ENCODE peak calls at places on chromosomes 1 and 21, in four cellular contexts. V, L, H and N are unnamed samples.

GRCh38 chr21:46202592-46203202 is 18.4 kb upstream of the SPATC1L start:
- DNase-seq in V (no peak), L (no peak), H (no peak), N (no peak)

GRCh38 chr1:82901118-82901517 is 1097.8 kb downstream of the TTLL7 start:
- DNase-seq in V (no peak), L (no peak), H (no peak), N (no peak)

GRCh38 chr1:231896806-231897205 is 270.2 kb downstream of the DISC1 start:
- DNase-seq in V (no peak), L (no peak), H (no peak), N (no peak)

GRCh38 chr1:115337633-115338456 is at the start of gene NGF:
- DNase-seq in V (no peak), L (no peak), H (no peak), N (no peak)

GRCh38 chr1:155913969-155914757 is 3.0 kb upstream of the RIT1 start:
- DNase-seq in V (no peak), L (no peak), H (no peak), N (no peak)

GRCh38 chr1:217067642-217068041 is 344.4 kb upstream of the ESRRG start:
- DNase-seq in V (no peak), L (no peak), H (no peak), N (no peak)

GRCh38 chr1:184215274-184215925 is 163.9 kb downstream of the TSEN15 start:
- DNase-seq in V (no peak), L (no peak), H (no peak), N (no peak)

GRCh38 chr21:45408271-45408791 is 3.4 kb downstream of the COL18A1 start:
- DNase-seq in V (no peak), L (no peak), H (no peak), N (no peak)

GRCh38 chr1:3319874-3320245 is 134.6 kb upstream of the ARHGEF16 start:
- DNase-seq in V (peak), L (no peak), H (no peak), N (no peak)

GRCh38 chr1:153688283-153688682 is 9.8 kb downstream of the NPR1 start:
- DNase-seq in V (no peak), L (no peak), H (no peak), N (no peak)

GRCh38 chr1:197463142-197463541 is 195.1 kb downstream of the CRB1 start:
- DNase-seq in V (no peak), L (no peak), H (no peak), N (no peak)

GRCh38 chr1:29639741-29640427 is 403.6 kb downstream of the PTPRU start:
- DNase-seq in V (no peak), L (no peak), H (no peak), N (no peak)

GRCh38 chr1:202162418-202163280 is 2.2 kb upstream of the PTPN7 start:
- DNase-seq in V (no peak), L (no peak), H (no peak), N (no peak)

GRCh38 chr1:92310185-92310597 is 11.3 kb downstream of the RPAP2 start:
- DNase-seq in V (peak), L (no peak), H (no peak), N (no peak)

GRCh38 chr1:29324771-29325351 is 88.5 kb downstream of the PTPRU start:
- DNase-seq in V (no peak), L (no peak), H (no peak), N (no peak)

GRCh38 chr1:56506314-56506743 is 73.0 kb downstream of the PLPP3 start:
- DNase-seq in V (no peak), L (no peak), H (no peak), N (no peak)

GRCh38 chr1:233710031-233710430 is 96.1 kb downstream of the KCNK1 start:
- DNase-seq in V (no peak), L (no peak), H (no peak), N (no peak)

GRCh38 chr21:32386195-32386870 is 6.5 kb downstream of the URB1 start:
- DNase-seq in V (no peak), L (no peak), H (no peak), N (no peak)

GRCh38 chr1:28927442-28928305 is 13.3 kb downstream of the EPB41 start:
- DNase-seq in V (peak), L (no peak), H (no peak), N (peak)

GRCh38 chr1:168453056-168453455 is 90.7 kb downstream of the XCL2 start:
- DNase-seq in V (no peak), L (no peak), H (no peak), N (no peak)

GRCh38 chr1:1435911-1436633 is 582 bp downstream of the VWA1 start:
- DNase-seq in V (no peak), L (no peak), H (no peak), N (no peak)

GRCh38 chr21:33427051-33427450 is 23.8 kb downstream of the IFNGR2 start:
- DNase-seq in V (no peak), L (no peak), H (no peak), N (no peak)

GRCh38 chr1:40362699-40363098 is 10.8 kb upstream of the SMAP2 start:
- DNase-seq in V (no peak), L (no peak), H (no peak), N (no peak)

GRCh38 chr1:3618904-3619671 is 5.7 kb upstream of the TPRG1L start:
- DNase-seq in V (peak), L (peak), H (peak), N (no peak)

GRCh38 chr1:154956557-154956956 is 658 bp upstream of the PBXIP1 start:
- DNase-seq in V (no peak), L (no peak), H (peak), N (no peak)

GRCh38 chr1:231683439-231684165 is 57.0 kb downstream of the DISC1 start:
- DNase-seq in V (no peak), L (no peak), H (no peak), N (no peak)

GRCh38 chr21:41751621-41752020 is 15.2 kb downstream of the RIPK4 start:
- DNase-seq in V (no peak), L (no peak), H (no peak), N (no peak)

GRCh38 chr21:37458669-37459276 is 92.2 kb downstream of the DYRK1A start:
- DNase-seq in V (no peak), L (no peak), H (no peak), N (no peak)

GRCh38 chr1:208332774-208333126 is 88.6 kb upstream of the PLXNA2 start:
- DNase-seq in V (no peak), L (no peak), H (no peak), N (no peak)